ENCODE peak calls at places on chromosome 16, in five cellular contexts. One of them, this sample, is unnamed.

GRCh38 chr16:59181821-59182420 is 447.8 kb upstream of the GOT2 start:
- DNase-seq in fibroblast of lung: no peak
- DNase-seq in ovary: no peak
- DNase-seq in KBM-7: no peak
- DNase-seq in AG09319: no peak
- DNase-seq in this sample: no peak

GRCh38 chr16:84830765-84831384 is 11.1 kb downstream of the CRISPLD2 start:
- DNase-seq in AG09319: no peak
- DNase-seq in ovary: no peak
- DNase-seq in fibroblast of lung: no peak
- DNase-seq in KBM-7: no peak
- DNase-seq in this sample: no peak

GRCh38 chr16:70416748-70417616 is 21.9 kb downstream of the ST3GAL2 start:
- DNase-seq in ovary: no peak
- DNase-seq in fibroblast of lung: no peak
- DNase-seq in AG09319: no peak
- DNase-seq in KBM-7: no peak
- DNase-seq in this sample: no peak

GRCh38 chr16:528111-529011 is 849 bp downstream of the CAPN15 start:
- DNase-seq in AG09319: no peak
- DNase-seq in fibroblast of lung: peak
- DNase-seq in ovary: peak
- DNase-seq in KBM-7: peak
- DNase-seq in this sample: peak

GRCh38 chr16:58022601-58023371 is 2.8 kb upstream of the MMP15 start:
- DNase-seq in AG09319: no peak
- DNase-seq in KBM-7: peak
- DNase-seq in ovary: peak
- DNase-seq in fibroblast of lung: peak
- DNase-seq in this sample: peak

GRCh38 chr16:85104821-85105391 is 7.4 kb downstream of the CIBAR2 start:
- DNase-seq in KBM-7: peak
- DNase-seq in AG09319: no peak
- DNase-seq in ovary: no peak
- DNase-seq in fibroblast of lung: no peak
- DNase-seq in this sample: no peak

GRCh38 chr16:61684566-61684965 is 351.7 kb downstream of the CDH8 start:
- DNase-seq in ovary: no peak
- DNase-seq in AG09319: no peak
- DNase-seq in KBM-7: no peak
- DNase-seq in fibroblast of lung: peak
- DNase-seq in this sample: no peak

GRCh38 chr16:87806246-87806607 is 40.4 kb upstream of the KLHDC4 start:
- DNase-seq in KBM-7: no peak
- DNase-seq in ovary: no peak
- DNase-seq in fibroblast of lung: peak
- DNase-seq in AG09319: no peak
- DNase-seq in this sample: peak

GRCh38 chr16:9047689-9048301 is 43.6 kb upstream of the HAPSTR1 start:
- DNase-seq in ovary: peak
- DNase-seq in AG09319: peak
- DNase-seq in fibroblast of lung: peak
- DNase-seq in KBM-7: peak
- DNase-seq in this sample: peak

GRCh38 chr16:89921699-89922476 is 1.3 kb upstream of the TUBB3 start:
- DNase-seq in ovary: peak
- DNase-seq in fibroblast of lung: peak
- DNase-seq in AG09319: peak
- DNase-seq in KBM-7: peak
- DNase-seq in this sample: peak

GRCh38 chr16:4412854-4413253 is 3.5 kb downstream of the CORO7 start:
- DNase-seq in ovary: no peak
- DNase-seq in fibroblast of lung: no peak
- DNase-seq in KBM-7: no peak
- DNase-seq in AG09319: no peak
- DNase-seq in this sample: no peak

GRCh38 chr16:24273511-24273910 is 17.4 kb downstream of the CACNG3 start:
- DNase-seq in AG09319: no peak
- DNase-seq in fibroblast of lung: peak
- DNase-seq in ovary: no peak
- DNase-seq in KBM-7: no peak
- DNase-seq in this sample: peak

GRCh38 chr16:65024649-65025243 is 97.1 kb downstream of the CDH11 start:
- DNase-seq in fibroblast of lung: peak
- DNase-seq in KBM-7: no peak
- DNase-seq in AG09319: no peak
- DNase-seq in ovary: no peak
- DNase-seq in this sample: peak

GRCh38 chr16:49961087-49961486 is 63.9 kb upstream of the CNEP1R1 start:
- DNase-seq in KBM-7: no peak
- DNase-seq in AG09319: peak
- DNase-seq in ovary: no peak
- DNase-seq in fibroblast of lung: peak
- DNase-seq in this sample: peak

GRCh38 chr16:80258407-80258806 is 282.4 kb upstream of the DYNLRB2 start:
- DNase-seq in ovary: no peak
- DNase-seq in KBM-7: no peak
- DNase-seq in fibroblast of lung: no peak
- DNase-seq in AG09319: no peak
- DNase-seq in this sample: no peak

GRCh38 chr16:27729516-27730304 is 179.8 kb downstream of the KATNIP start:
- DNase-seq in AG09319: no peak
- DNase-seq in KBM-7: peak
- DNase-seq in fibroblast of lung: peak
- DNase-seq in ovary: no peak
- DNase-seq in this sample: no peak

GRCh38 chr16:21283521-21284289 is 5.6 kb upstream of the CRYM start:
- DNase-seq in KBM-7: peak
- DNase-seq in AG09319: no peak
- DNase-seq in ovary: peak
- DNase-seq in fibroblast of lung: peak
- DNase-seq in this sample: peak

GRCh38 chr16:22232277-22233049 is 26.4 kb downstream of the EEF2K start:
- DNase-seq in ovary: no peak
- DNase-seq in fibroblast of lung: peak
- DNase-seq in KBM-7: no peak
- DNase-seq in AG09319: no peak
- DNase-seq in this sample: peak

GRCh38 chr16:21069986-21070385 is 80.7 kb downstream of the DNAH3 start:
- DNase-seq in fibroblast of lung: no peak
- DNase-seq in KBM-7: no peak
- DNase-seq in AG09319: no peak
- DNase-seq in ovary: no peak
- DNase-seq in this sample: no peak

This sample was measured in EH.